ENCODE peak calls at places on chromosomes 5 and 9, in ten cellular contexts. M is HFFc6, J is foreskin fibroblast, T is IMR-90, K is left lung, A is tibial nerve, R is endothelial cell, F is left ventricle myocardium inferior, U is nephron progenitor cell, P is PC-3. W is an unnamed sample.
A peak's percentile ranks its signal among the peaks of the same experiment; 100 is the strongest.

GRCh38 chr9:137435381-137435891 is 5.7 kb downstream of the ENTPD8 start:
- DNase-seq in U (peak; percentile 7), F (peak; percentile 7), K (peak; percentile 66), A (no peak), T (no peak), J (no peak), M (no peak), P (no peak), R (no peak), W (no peak)

GRCh38 chr5:94618029-94618492 is 343 bp downstream of the KIAA0825 start:
- DNase-seq in T (peak; percentile 57), A (peak; percentile 21), M (peak; percentile 74), J (peak; percentile 78), R (peak; percentile 51), F (peak; percentile 56), K (peak; percentile 79), P (peak; percentile 57), U (peak; percentile 38), W (peak; percentile 74)

GRCh38 chr5:107682533-107682932 is 11.8 kb upstream of the EFNA5 start:
- DNase-seq in F (no peak), J (no peak), R (no peak), K (no peak), M (no peak), P (no peak), U (no peak), A (no peak), T (no peak), W (no peak)

GRCh38 chr9:113807173-113808061 is 68.7 kb upstream of the ZNF618 start:
- DNase-seq in T (peak; percentile 60), P (peak; percentile 64), F (peak; percentile 22), A (no peak), M (peak; percentile 21), U (peak; percentile 54), R (peak; percentile 54), K (no peak), J (peak; percentile 78), W (no peak)

GRCh38 chr5:78634634-78635033 is 13.9 kb downstream of the LHFPL2 start:
- DNase-seq in M (no peak), A (no peak), J (peak; percentile 52), R (no peak), F (no peak), P (no peak), T (no peak), U (no peak), K (no peak), W (no peak)

GRCh38 chr9:26801772-26802171 is 90.8 kb downstream of the CAAP1 start:
- DNase-seq in M (no peak), T (no peak), U (no peak), P (no peak), A (no peak), K (no peak), R (no peak), J (no peak), F (no peak), W (no peak)

GRCh38 chr9:6024035-6024554 is 8.7 kb upstream of the RANBP6 start:
- DNase-seq in P (peak; percentile 37), R (peak; percentile 26), F (no peak), J (peak; percentile 17), M (no peak), A (no peak), T (no peak), U (peak; percentile 13), K (no peak), W (no peak)

GRCh38 chr9:2809692-2810423 is 34.0 kb downstream of the PUM3 start:
- DNase-seq in K (no peak), R (no peak), T (peak; percentile 99), J (peak; percentile 75), A (no peak), M (peak; percentile 93), F (no peak), P (peak; percentile 29), U (no peak), W (no peak)

GRCh38 chr5:33074548-33074947 is 363.4 kb downstream of the NPR3 start:
- DNase-seq in A (no peak), M (peak; percentile 60), K (no peak), J (peak; percentile 70), T (peak; percentile 32), P (peak; percentile 46), F (no peak), R (no peak), U (no peak), W (no peak)

GRCh38 chr9:111691686-111692329 is 30.4 kb downstream of the GNG10 start:
- DNase-seq in A (no peak), R (no peak), K (no peak), F (no peak), T (peak; percentile 48), J (peak; percentile 61), U (no peak), P (peak; percentile 58), M (peak; percentile 33), W (no peak)

GRCh38 chr5:159453209-159453608 is 122.9 kb upstream of the IL12B start:
- DNase-seq in U (no peak), P (no peak), M (no peak), R (no peak), J (no peak), K (no peak), F (no peak), A (no peak), T (no peak), W (no peak)

GRCh38 chr9:135022191-135022870 is 65.1 kb upstream of the OLFM1 start:
- DNase-seq in J (no peak), M (no peak), R (no peak), P (no peak), K (peak; percentile 43), U (no peak), F (no peak), T (no peak), A (no peak), W (no peak)
- TF ChIP-seq CTCF in J (no peak), M (no peak), R (no peak), P (no peak), K (no peak), U (no peak), F (no peak), T (no peak), A (no peak), W (no peak)

GRCh38 chr5:135400866-135401265 is 1.8 kb upstream of the MACROH2A1 start:
- DNase-seq in J (no peak), U (no peak), F (no peak), P (no peak), R (no peak), K (no peak), A (no peak), M (no peak), T (no peak), W (no peak)

GRCh38 chr5:135399838-135400542 is 959 bp upstream of the MACROH2A1 start:
- DNase-seq in K (no peak), T (no peak), P (no peak), J (peak; percentile 35), M (no peak), R (no peak), F (no peak), A (no peak), U (no peak), W (no peak)

GRCh38 chr5:135398160-135398854 is 724 bp downstream of the MACROH2A1 start:
- DNase-seq in J (peak; percentile 58), A (no peak), M (no peak), P (peak; percentile 65), R (peak; percentile 48), U (peak; percentile 54), F (no peak), K (peak; percentile 85), T (no peak), W (no peak)

GRCh38 chr5:135396459-135397055 is 2.5 kb downstream of the MACROH2A1 start:
- DNase-seq in U (no peak), F (no peak), R (no peak), P (peak; percentile 24), K (no peak), A (no peak), J (no peak), T (no peak), M (no peak), W (no peak)

GRCh38 chr5:135398855-135399837 is at the start of gene MACROH2A1:
- DNase-seq in R (peak; percentile 88), P (peak; percentile 69), M (peak; percentile 70), F (peak; percentile 92), T (peak; percentile 79), A (peak; percentile 81), J (peak; percentile 96), U (peak; percentile 92), K (peak; percentile 99), W (peak; percentile 93)
- TF ChIP-seq CTCF in R (no peak), P (no peak), M (no peak), F (peak; percentile 31), T (no peak), A (peak; percentile 55), J (no peak), U (no peak), K (no peak), W (no peak)

GRCh38 chr5:93275376-93275775 is 305.6 kb downstream of the NR2F1-AS1 start:
- DNase-seq in J (no peak), U (no peak), M (no peak), T (no peak), A (no peak), P (no peak), K (no peak), R (no peak), F (no peak), W (no peak)

GRCh38 chr5:93277001-93277400 is 304.0 kb downstream of the NR2F1-AS1 start:
- DNase-seq in T (peak; percentile 54), A (no peak), J (no peak), U (no peak), F (no peak), R (no peak), P (peak; percentile 60), M (peak; percentile 4), K (no peak), W (no peak)

GRCh38 chr5:93267736-93268135 is 313.3 kb downstream of the NR2F1-AS1 start:
- DNase-seq in T (no peak), P (no peak), M (no peak), R (no peak), K (peak; percentile 63), F (no peak), A (no peak), J (no peak), U (no peak), W (no peak)

GRCh38 chr5:93274291-93274690 is 306.7 kb downstream of the NR2F1-AS1 start:
- DNase-seq in F (no peak), R (no peak), J (peak; percentile 38), K (no peak), A (no peak), T (peak; percentile 73), P (peak; percentile 27), M (peak; percentile 3), U (no peak), W (no peak)

DNA sequence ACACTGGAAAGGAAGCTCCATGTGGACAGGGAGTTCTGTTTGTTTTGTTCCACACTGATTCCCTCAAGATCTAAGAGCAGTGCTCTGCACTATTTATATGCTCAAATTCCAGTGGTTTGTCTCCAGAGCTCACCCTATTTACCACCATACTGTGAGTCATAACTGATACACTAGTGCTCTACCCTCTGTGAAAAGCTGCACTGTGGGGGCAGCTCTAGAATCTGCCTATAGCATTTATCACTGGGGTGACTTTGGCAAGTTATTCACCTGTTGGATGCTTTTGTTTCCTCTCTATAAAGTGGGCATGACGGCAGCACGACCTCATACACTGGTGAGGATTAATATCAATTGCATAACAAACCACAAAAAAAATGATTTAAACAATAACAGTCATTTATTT is 307.8 kb downstream of the NR2F1-AS1 start:
- DNase-seq in A (no peak), J (peak; percentile 72), P (peak; percentile 83), K (no peak), U (no peak), M (peak; percentile 54), T (peak; percentile 84), R (no peak), F (no peak), W (no peak)
- TF ChIP-seq CTCF in A (no peak), J (no peak), P (no peak), K (no peak), U (no peak), M (no peak), T (no peak), R (no peak), F (no peak), W (no peak)

GRCh38 chr9:93480728-93481324 is 27.4 kb upstream of the FAM120AOS start:
- DNase-seq in A (no peak), T (no peak), K (no peak), P (no peak), U (no peak), J (no peak), F (no peak), M (no peak), R (no peak), W (no peak)
- TF ChIP-seq CTCF in A (no peak), T (no peak), K (no peak), P (no peak), U (no peak), J (no peak), F (peak; percentile 20), M (peak; percentile 49), R (no peak), W (no peak)